ENCODE peak calls at places on chromosomes 12 and 14, in eight cellular contexts. S is heart right ventricle; J is spleen; T is left lung; L is CD8-positive, alpha-beta T cell; M is upper lobe of right lung; K is dorsolateral prefrontal cortex; I is hepatocyte. C is an unnamed sample. For H3K27me3, the result is how much of the 10 kb centered on the place peaks cover.

GRCh38 chr12:128823216-128823915 is 392 bp downstream of the SLC15A4 start:
- DNase-seq in S (no peak), J (peak), T (peak), L (peak), M (peak), K (no peak), I (peak), C (peak)

GRCh38 chr12:122363782-122364181 is 58.7 kb downstream of the CLIP1 start:
- DNase-seq in S (no peak), J (no peak), T (no peak), L (no peak), M (no peak), K (no peak), I (no peak), C (no peak)

GRCh38 chr12:6632026-6632978 is 3.5 kb downstream of the LPAR5 start:
- DNase-seq in S (no peak), J (peak), T (no peak), L (peak), M (no peak), K (no peak), I (peak), C (no peak)

GRCh38 chr12:81077686-81078441 is at the start of gene ACSS3:
- DNase-seq in S (peak), J (no peak), T (peak), L (no peak), M (peak), K (no peak), I (peak), C (peak)

GRCh38 chr12:23025372-23026021 is 400.5 kb downstream of the ETNK1 start:
- DNase-seq in S (no peak), J (no peak), T (no peak), L (no peak), M (no peak), K (no peak), I (no peak), C (no peak)

GRCh38 chr12:132558861-132559623 is 51.3 kb downstream of the LRCOL1 start:
- DNase-seq in S (no peak), J (peak), T (no peak), L (no peak), M (no peak), K (no peak), I (no peak), C (no peak)

GRCh38 chr12:31206038-31206670 is 119.8 kb downstream of the SINHCAF start:
- DNase-seq in S (no peak), J (no peak), T (no peak), L (no peak), M (no peak), K (no peak), I (no peak), C (no peak)

GRCh38 chr14:93939304-93940229 is 12.4 kb downstream of the FAM181A start:
- DNase-seq in S (peak), J (peak), T (peak), L (peak), M (peak), K (peak), I (peak), C (peak)

GRCh38 chr12:12779529-12779928 is 5.9 kb upstream of the APOLD1 start:
- DNase-seq in S (no peak), J (no peak), T (no peak), L (no peak), M (no peak), K (no peak), I (peak), C (no peak)

GRCh38 chr12:69470189-69471094 is at the start of gene FRS2:
- DNase-seq in S (peak), J (peak), T (peak), L (peak), M (peak), K (peak), I (peak), C (peak)

GRCh38 chr12:109513977-109514376 is 36.5 kb downstream of the UBE3B start:
- DNase-seq in S (no peak), J (no peak), T (no peak), L (no peak), M (no peak), K (no peak), I (no peak), C (peak)

GRCh38 chr12:103994235-103994634 is 28.6 kb downstream of the TDG start:
- DNase-seq in S (no peak), J (no peak), T (no peak), L (no peak), M (no peak), K (no peak), I (no peak), C (no peak)

GRCh38 chr12:6952121-6952859 is 1.1 kb downstream of the PTPN6 start:
- DNase-seq in S (no peak), J (peak), T (peak), L (no peak), M (peak), K (no peak), I (no peak), C (peak)

GRCh38 chr14:93720076-93720815 is 68.0 kb downstream of the PRIMA1 start:
- DNase-seq in S (no peak), J (peak), T (peak), L (no peak), M (no peak), K (no peak), I (no peak), C (no peak)

GRCh38 chr14:75723716-75724115 is 62.7 kb downstream of the TTLL5 start:
- DNase-seq in S (no peak), J (no peak), T (no peak), L (no peak), M (no peak), K (no peak), I (no peak), C (no peak)

GRCh38 chr12:79115743-79116142 is 251.2 kb downstream of the SYT1 start:
- DNase-seq in S (no peak), J (no peak), T (no peak), L (no peak), M (no peak), K (no peak), I (no peak), C (no peak)

GRCh38 chr12:26614217-26614616 is 218.8 kb downstream of the ITPR2 start:
- DNase-seq in S (peak), J (no peak), T (no peak), L (no peak), M (no peak), K (no peak), I (peak), C (no peak)

GRCh38 chr14:86521032-86521730 is 991.2 kb downstream of the FLRT2 start:
- DNase-seq in S (no peak), J (no peak), T (no peak), L (no peak), M (no peak), K (no peak), I (no peak), C (no peak)

GRCh38 chr12:50536831-50537537 is 32.2 kb downstream of the DIP2B start:
- DNase-seq in S (no peak), J (no peak), T (no peak), L (no peak), M (no peak), K (no peak), I (no peak), C (no peak)

GRCh38 chr12:6831450-6831995 is 3.3 kb downstream of the P3H3 start:
- DNase-seq in S (no peak), J (no peak), T (no peak), L (no peak), M (no peak), K (no peak), I (no peak), C (no peak)

GRCh38 chr12:45933504-45933903 is 56.9 kb downstream of the SCAF11 start:
- DNase-seq in S (no peak), J (no peak), T (no peak), L (no peak), M (no peak), K (no peak), I (no peak), C (no peak)

GRCh38 chr12:22640851-22641250 is 15.9 kb downstream of the ETNK1 start:
- DNase-seq in S (no peak), J (no peak), T (no peak), L (no peak), M (no peak), K (no peak), I (no peak), C (no peak)

GRCh38 chr14:22534547-22534946 is 54.5 kb downstream of the DAD1 start:
- DNase-seq in S (no peak), J (no peak), T (no peak), L (no peak), M (no peak), K (no peak), I (no peak), C (no peak)
- H3K27ac ChIP-seq in S (peak), J (peak), T (no peak), L (peak), M (no peak), K (no peak), I (no peak), C (no peak)

GRCh38 chr12:54558311-54558710 is 8.9 kb downstream of the PDE1B start:
- DNase-seq in S (no peak), J (no peak), T (no peak), L (no peak), M (no peak), K (peak), I (no peak), C (no peak)
- H3K27me3 ChIP-seq in S (under half), J (under half), T (under half), L (under half), M (under half), K (under half), I (half or more), C (under half)

GRCh38 chr12:68358532-68359485 is 26.6 kb upstream of the MDM1 start:
- DNase-seq in S (peak), J (no peak), T (no peak), L (peak), M (no peak), K (no peak), I (peak), C (no peak)
- TF ChIP-seq CTCF in S (peak), J (peak), T (peak), L (peak), M (peak), K (peak), I (peak), C (peak)

DNA sequence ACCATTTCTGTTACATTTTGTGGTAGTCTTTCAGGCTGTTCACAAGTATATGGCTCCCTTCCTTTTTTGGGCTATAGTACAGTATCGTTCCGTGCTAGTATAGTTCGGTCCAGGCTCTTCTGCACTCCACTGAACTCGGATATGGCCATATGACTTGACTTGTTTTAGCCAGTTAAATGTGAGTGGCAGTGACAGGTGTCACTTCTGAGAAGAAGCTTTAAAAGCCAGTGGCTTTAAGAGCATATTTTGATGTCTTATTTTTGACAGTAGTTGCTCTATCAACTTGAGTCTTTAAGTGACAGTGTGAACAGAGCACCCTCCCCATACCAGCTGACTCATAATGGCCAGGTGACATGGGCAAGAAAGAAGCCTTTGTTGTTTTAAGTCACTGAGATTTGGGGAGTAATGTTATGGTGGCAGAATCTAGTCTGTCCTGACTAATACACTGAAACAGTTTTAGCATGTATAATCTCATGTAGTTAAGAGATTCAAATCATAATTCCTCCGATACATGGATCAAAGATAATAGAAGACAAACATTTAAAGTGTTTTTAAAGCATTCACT is 64.6 kb downstream of the ANO4 start:
- DNase-seq in S (no peak), J (no peak), T (no peak), L (no peak), M (no peak), K (no peak), I (no peak), C (no peak)
- H3K27ac ChIP-seq in S (no peak), J (no peak), T (no peak), L (no peak), M (no peak), K (no peak), I (no peak), C (no peak)

GRCh38 chr14:104765517-104765916 is 12.6 kb downstream of the SIVA1 start:
- DNase-seq in S (no peak), J (no peak), T (no peak), L (no peak), M (no peak), K (no peak), I (no peak), C (no peak)

GRCh38 chr14:104767634-104767918 is 14.6 kb downstream of the SIVA1 start:
- DNase-seq in S (no peak), J (no peak), T (no peak), L (no peak), M (no peak), K (no peak), I (no peak), C (no peak)

GRCh38 chr14:104766256-104766862 is 13.4 kb downstream of the SIVA1 start:
- DNase-seq in S (no peak), J (no peak), T (peak), L (no peak), M (no peak), K (no peak), I (no peak), C (no peak)

GRCh38 chr14:104768437-104769323 is 15.7 kb downstream of the SIVA1 start:
- DNase-seq in S (peak), J (peak), T (peak), L (peak), M (peak), K (peak), I (peak), C (peak)

DNA sequence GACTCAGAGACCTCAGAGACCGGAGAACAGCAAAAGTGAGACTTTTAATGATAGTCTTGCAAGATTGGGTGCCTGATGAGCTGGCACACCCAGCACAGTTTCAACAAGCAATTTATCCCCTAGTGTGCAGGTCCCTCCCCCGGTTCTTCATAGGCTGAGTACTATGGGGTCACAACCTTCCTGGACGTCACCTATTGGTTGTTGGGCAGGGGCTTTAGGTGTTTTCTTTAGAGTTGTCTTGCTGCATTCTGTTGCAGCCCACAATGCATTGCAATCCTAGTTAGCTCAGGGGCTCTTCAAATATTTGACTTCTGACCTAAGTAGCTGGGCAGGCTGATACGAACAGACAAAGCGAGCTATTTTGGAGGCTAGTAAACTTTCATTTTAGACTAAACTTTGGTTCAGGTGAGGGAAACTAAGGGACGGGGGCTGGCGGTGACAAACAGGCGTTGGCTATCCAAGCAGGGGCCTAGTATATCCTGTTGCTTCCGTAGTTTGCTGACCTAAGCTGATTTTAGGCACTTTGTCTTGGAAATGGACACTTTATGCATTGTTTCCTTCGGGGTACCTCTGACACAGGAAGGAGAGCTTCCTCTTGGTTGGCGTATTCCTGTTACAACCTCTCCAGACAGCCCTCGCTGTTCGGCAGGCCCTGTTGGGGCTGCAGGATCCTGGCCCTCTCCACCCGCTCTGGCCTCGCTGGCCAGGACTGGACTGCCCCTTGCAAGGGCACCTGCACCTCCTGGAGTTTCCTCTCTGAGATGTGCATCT is 14.1 kb downstream of the SIVA1 start:
- DNase-seq in S (no peak), J (no peak), T (peak), L (no peak), M (no peak), K (no peak), I (no peak), C (no peak)
- H3K27me3 ChIP-seq in S (under half), J (under half), T (under half), L (under half), M (under half), K (under half), I (under half), C (under half)

GRCh38 chr14:56805992-56806737 is 4.1 kb downstream of the OTX2 start:
- DNase-seq in S (no peak), J (no peak), T (no peak), L (no peak), M (no peak), K (no peak), I (no peak), C (no peak)
- TF ChIP-seq CTCF in S (no peak), J (no peak), T (no peak), L (no peak), M (no peak), K (no peak), I (no peak), C (no peak)

C was measured in lower lobe of right lung.